ENCODE peak calls at places on chromosomes 5 and 9, in five cellular contexts. I is GM12878, Z is SK-N-SH, F is K562, O is HepG2. Q is an unnamed sample.

GRCh38 chr5:83151821-83152220 is 74.5 kb downstream of the XRCC4 start:
- DNase-seq in I (no peak), Z (no peak), F (no peak), O (no peak), Q (no peak)

GRCh38 chr5:81336528-81336927 is 35.1 kb downstream of the ZCCHC9 start:
- DNase-seq in I (no peak), Z (no peak), F (no peak), O (no peak), Q (no peak)

GRCh38 chr5:150376799-150377771 is 19.6 kb downstream of the TCOF1 start:
- DNase-seq in I (no peak), Z (no peak), F (no peak), O (no peak), Q (no peak)

GRCh38 chr5:168910874-168911273 is 331.7 kb upstream of the PANK3 start:
- DNase-seq in I (no peak), Z (no peak), F (no peak), O (no peak), Q (no peak)

GRCh38 chr5:9852686-9853085 is 222.5 kb upstream of the TAS2R1 start:
- DNase-seq in I (no peak), Z (no peak), F (no peak), O (no peak), Q (no peak)

GRCh38 chr5:57538341-57538955 is 55.8 kb upstream of the ACTBL2 start:
- DNase-seq in I (no peak), Z (no peak), F (no peak), O (no peak), Q (no peak)

GRCh38 chr5:112960316-112960715 is 16.3 kb upstream of the DCP2 start:
- DNase-seq in I (no peak), Z (peak; percentile 19), F (no peak), O (no peak), Q (no peak)

GRCh38 chr5:115545065-115545882 is 699 bp upstream of the FEM1C start:
- DNase-seq in I (no peak), Z (no peak), F (no peak), O (no peak), Q (no peak)

GRCh38 chr5:151571270-151572173 is 19.6 kb downstream of the FAT2 start:
- DNase-seq in I (no peak), Z (no peak), F (no peak), O (no peak), Q (no peak)

GRCh38 chr9:87255437-87256155 is 242.1 kb upstream of the DAPK1 start:
- DNase-seq in I (no peak), Z (no peak), F (no peak), O (no peak), Q (no peak)

GRCh38 chr9:87260171-87260570 is 237.5 kb upstream of the DAPK1 start:
- DNase-seq in I (no peak), Z (no peak), F (no peak), O (no peak), Q (no peak)

GRCh38 chr9:87259543-87259942 is 238.1 kb upstream of the DAPK1 start:
- DNase-seq in I (peak; percentile 28), Z (no peak), F (no peak), O (no peak), Q (peak; percentile 35)

DNA sequence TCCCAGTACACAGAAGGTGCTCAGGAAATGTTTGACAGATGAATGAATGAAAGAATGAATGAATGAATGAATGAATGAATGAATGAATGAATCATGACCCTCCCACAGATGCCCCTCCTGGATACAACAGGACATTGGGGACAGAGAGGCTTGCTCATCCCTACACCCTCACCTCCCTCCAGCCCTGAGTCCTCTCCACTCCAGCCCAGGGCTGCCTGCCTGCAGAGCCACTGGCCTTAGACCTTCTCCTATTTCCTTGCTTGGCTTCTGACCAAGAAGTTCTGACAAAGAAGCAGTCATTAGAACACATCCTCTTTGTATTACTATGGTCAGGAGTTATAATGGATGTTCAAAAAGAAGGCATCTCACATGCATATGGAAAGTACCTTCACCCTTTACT is 240.7 kb upstream of the DAPK1 start:
- DNase-seq in I (no peak), Z (no peak), F (no peak), O (no peak), Q (no peak)
- TF ChIP-seq FOXM1 in I (no peak), Z (no peak), F (no peak), O (no peak), Q (no peak)

DNA sequence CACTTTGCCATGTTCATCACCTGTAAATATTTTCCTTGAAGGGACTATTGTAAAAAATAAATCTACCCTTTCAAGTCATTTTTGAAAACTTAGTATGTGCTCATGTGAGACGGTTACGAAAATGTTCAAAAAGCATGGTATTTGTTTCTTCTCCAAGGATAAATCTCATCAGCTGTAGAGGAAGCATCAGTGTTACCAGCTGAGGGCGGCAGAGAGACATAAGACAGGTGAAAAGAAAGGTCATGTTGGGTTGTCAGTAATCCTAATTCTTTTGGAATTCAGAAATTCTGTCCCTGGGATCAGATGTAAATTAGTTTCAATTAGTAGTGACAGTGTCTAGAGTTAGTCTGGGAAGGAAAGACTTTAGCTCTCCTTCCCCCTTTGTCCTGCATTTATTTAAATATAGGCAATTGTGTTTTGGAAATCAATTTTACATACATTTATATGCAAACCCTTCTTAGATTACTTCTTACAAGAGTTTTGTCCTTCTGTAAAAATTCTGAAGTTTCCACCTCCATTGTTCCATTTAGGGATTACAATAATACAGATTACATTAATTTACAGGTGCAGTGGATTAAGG is 791.9 kb upstream of the CDH6 start:
- DNase-seq in I (no peak), Z (peak; percentile 3), F (no peak), O (peak; percentile 53), Q (peak; percentile 4)
- TF ChIP-seq FOXM1 in I (no peak), Z (no peak), F (no peak), O (no peak), Q (no peak)

DNA sequence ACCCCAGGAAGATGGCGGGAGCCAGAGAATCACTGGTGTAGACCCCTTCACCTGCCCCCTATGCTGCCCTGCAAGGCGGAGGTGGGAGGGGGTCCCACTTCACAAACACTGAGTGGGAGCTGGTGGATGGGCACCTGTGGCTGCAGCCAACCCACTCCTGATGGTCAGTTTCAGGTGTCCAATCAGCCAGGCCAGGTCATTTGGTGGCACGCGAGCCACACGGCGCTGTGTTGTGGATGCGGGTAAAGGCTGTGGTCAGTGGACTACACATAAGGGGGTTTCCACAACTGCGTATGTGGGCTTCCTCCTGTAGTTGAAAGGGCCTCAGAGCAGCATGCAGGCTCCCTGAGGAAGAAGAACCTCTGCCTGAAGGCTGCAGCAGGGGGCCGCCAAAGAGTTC is 284.6 kb upstream of the IRX2 start:
- DNase-seq in I (no peak), Z (no peak), F (no peak), O (no peak), Q (no peak)
- TF ChIP-seq FOXM1 in I (no peak), Z (no peak), F (no peak), O (no peak), Q (no peak)

DNA sequence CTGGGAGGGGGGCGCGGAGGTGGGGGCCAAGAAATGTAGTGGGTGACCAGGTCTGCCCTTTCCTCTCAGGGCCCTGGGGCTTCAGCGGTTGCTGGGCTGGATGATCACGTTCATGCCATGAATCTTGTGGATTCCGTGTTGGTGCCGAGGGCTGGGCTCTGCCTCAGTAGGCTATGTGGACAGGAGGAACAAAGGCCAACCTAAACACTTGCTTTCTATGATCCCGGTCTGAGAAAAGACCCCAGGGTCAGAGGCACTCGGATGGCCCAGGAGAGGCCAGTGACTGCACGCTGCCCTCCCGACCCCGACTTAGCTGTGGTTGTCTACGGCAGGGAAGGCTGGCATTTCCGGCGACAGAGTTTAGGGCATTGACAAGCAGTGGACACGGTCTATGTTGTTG is 26.6 kb downstream of the PHF2 start:
- DNase-seq in I (no peak), Z (no peak), F (no peak), O (no peak), Q (no peak)
- TF ChIP-seq FOXM1 in I (no peak), Z (no peak), F (no peak), O (no peak), Q (no peak)

DNA sequence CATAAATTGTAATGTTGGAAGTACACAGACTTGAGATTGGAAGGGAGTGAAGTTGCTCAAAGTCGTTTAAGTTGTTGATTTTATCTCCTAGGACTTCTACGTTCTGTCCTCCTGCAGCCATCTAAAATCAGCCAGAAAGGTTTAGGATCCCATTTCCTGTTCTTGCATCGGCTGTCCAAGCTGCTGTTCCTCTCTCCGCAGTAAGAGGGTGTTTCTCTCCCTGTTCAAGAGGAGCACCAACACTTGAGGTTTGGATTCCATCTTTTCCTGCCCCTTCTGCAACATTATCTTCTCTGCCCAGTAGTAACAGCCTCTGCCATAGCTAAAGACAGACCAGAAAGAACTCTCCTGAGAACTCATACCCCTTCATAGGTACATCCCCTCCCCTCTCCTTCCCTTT is 373.4 kb downstream of the GADD45G start:
- DNase-seq in I (no peak), Z (no peak), F (peak; percentile 5), O (no peak), Q (peak; percentile 62)
- TF ChIP-seq FOXM1 in I (no peak), Z (no peak), F (no peak), O (no peak), Q (no peak)

GRCh38 chr5:132907161-132907560 is 33.7 kb downstream of the LEAP2 start:
- DNase-seq in I (no peak), Z (no peak), F (peak; percentile 14), O (no peak), Q (no peak)
- TF ChIP-seq FOXM1 in I (no peak), Z (no peak), F (no peak), O (no peak), Q (no peak)

DNA sequence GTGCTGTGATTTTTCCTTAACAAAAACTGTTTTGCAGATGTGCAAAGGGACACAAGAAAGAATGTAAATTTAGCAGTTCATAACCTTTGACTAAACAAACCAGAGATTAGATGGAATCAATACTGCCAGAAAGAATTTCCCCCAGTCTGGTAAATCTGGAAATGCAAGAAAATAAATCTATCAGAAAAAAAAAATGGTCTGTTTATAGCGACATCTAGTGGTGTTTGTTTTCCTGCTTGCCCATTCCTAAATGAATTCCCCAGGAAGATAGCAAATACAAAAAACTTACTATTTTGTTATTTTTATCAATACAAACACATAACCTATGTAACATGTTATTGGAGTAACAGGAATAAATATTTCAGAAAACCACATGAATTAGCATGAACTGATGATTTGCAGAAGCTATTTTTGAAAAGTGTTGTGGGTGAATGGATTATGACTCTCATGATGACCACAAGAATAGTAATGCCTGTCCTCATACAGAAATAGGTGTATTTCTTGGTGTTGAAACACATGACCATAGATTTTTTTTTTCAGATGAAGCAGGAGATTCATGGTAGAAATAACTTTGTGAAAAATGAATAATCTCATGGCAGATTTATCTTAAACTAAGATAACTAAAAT is 1703.8 kb downstream of the MAT2B start:
- DNase-seq in I (no peak), Z (peak; percentile 30), F (no peak), O (peak; percentile 3), Q (peak; percentile 19)
- TF ChIP-seq FOXM1 in I (no peak), Z (no peak), F (no peak), O (no peak), Q (no peak)

Q was measured in HEK293T.